ENCODE peak calls at places on chromosome 9, in six cellular contexts. E is HepG2, C is K562, S is SK-N-SH, G is Panc1, Y is GM12878. U is an unnamed sample.

GRCh38 chr9:124769451-124770358 is 1.4 kb downstream of the NR6A1 start:
- DNase-seq in E (peak; percentile 51), C (peak; percentile 44), S (peak; percentile 63), G (no peak), Y (no peak), U (peak; percentile 85)

GRCh38 chr9:94929373-94929764 is 202.9 kb downstream of the AOPEP start:
- DNase-seq in E (no peak), C (no peak), S (no peak), G (no peak), Y (no peak), U (no peak)

GRCh38 chr9:27308691-27309390 is 11.9 kb upstream of the EQTN start:
- DNase-seq in E (no peak), C (no peak), S (no peak), G (no peak), Y (no peak), U (no peak)

GRCh38 chr9:36158917-36159316 is 10.3 kb upstream of the CCIN start:
- DNase-seq in E (no peak), C (no peak), S (no peak), G (no peak), Y (no peak), U (no peak)

GRCh38 chr9:37678789-37679273 is 28.1 kb downstream of the FRMPD1 start:
- DNase-seq in E (peak; percentile 6), C (peak; percentile 69), S (no peak), G (no peak), Y (no peak), U (peak; percentile 3)

GRCh38 chr9:90835206-90835605 is 33.6 kb downstream of the SYK start:
- DNase-seq in E (no peak), C (no peak), S (no peak), G (no peak), Y (no peak), U (no peak)

GRCh38 chr9:121050128-121050988 is at the start of gene C5:
- DNase-seq in E (peak; percentile 67), C (no peak), S (no peak), G (no peak), Y (no peak), U (no peak)

GRCh38 chr9:98797491-98797890 is 1.1 kb upstream of the ANKS6 start:
- DNase-seq in E (no peak), C (no peak), S (no peak), G (no peak), Y (no peak), U (no peak)

GRCh38 chr9:137374131-137374845 is 48.7 kb downstream of the EXD3 start:
- DNase-seq in E (no peak), C (no peak), S (no peak), G (no peak), Y (no peak), U (no peak)
- TF ChIP-seq REST in E (no peak), C (no peak), S (no peak), G (no peak), Y (no peak), U (no peak)

DNA sequence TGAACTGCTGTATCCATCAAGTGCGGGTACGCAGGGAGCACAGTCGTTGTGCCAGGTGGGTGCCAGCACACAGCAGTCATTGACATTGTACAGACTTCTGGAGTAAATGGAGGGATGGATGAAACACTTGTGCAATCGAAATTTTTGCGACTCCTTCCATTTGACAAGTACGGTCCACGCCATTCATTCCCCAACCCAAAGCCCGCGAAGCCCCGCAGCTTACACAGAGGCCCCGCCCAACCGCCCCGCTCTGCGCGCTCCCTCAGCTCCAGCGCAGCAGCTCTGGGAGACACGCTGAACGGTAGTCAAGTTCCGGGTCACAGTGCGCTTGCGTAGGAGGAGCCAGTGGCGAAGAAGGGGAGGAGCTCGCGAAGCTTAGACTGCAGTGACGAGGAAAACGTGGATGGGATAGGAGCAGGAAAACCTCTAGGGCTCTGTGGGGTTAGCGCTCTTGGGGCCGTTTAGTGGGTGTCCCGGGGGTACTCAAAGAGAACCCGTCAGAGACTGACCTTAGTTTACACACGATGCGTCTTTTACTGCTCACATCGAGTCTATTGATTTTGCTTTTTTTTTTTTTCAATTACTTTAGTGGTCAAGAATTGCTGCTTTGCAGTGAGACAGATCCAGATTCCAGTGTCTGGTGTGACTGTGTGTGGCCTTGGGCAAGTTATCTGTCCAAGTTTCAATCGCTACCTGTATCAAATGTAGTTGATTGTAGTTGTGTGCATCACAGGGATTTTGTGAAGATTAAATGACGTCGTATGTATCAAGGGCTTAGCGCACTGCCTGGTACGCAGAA is 15.3 kb upstream of the MSANTD3 start:
- DNase-seq in E (peak; percentile 89), C (no peak), S (peak; percentile 94), G (peak; percentile 60), Y (peak; percentile 66), U (no peak)
- H3K27ac ChIP-seq in E (peak overlapping the region; percentile 41), C (no peak overlapping the region), S (no peak overlapping the region), G (peak overlapping the region; percentile 81), Y (no peak overlapping the region), U (no peak overlapping the region)

GRCh38 chr9:88628811-88629210 is 93.8 kb downstream of the NXNL2 start:
- DNase-seq in E (no peak), C (no peak), S (no peak), G (no peak), Y (no peak), U (no peak)

GRCh38 chr9:88623698-88624097 is 88.7 kb downstream of the NXNL2 start:
- DNase-seq in E (no peak), C (no peak), S (no peak), G (no peak), Y (no peak), U (no peak)

GRCh38 chr9:88628114-88628513 is 93.1 kb downstream of the NXNL2 start:
- DNase-seq in E (no peak), C (no peak), S (no peak), G (no peak), Y (no peak), U (no peak)
- TF ChIP-seq SIN3A in E (no peak), C (no peak), S (no peak), G (no peak), Y (no peak), U (no peak)

GRCh38 chr9:130049431-130050210 is 4.1 kb upstream of the GPR107 start:
- DNase-seq in E (no peak), C (no peak), S (no peak), G (no peak), Y (no peak), U (no peak)
- TF ChIP-seq REST in E (no peak), C (no peak), S (no peak), G (no peak), Y (no peak), U (no peak)

GRCh38 chr9:136039488-136039887 is 55.6 kb downstream of the NACC2 start:
- DNase-seq in E (no peak), C (no peak), S (no peak), G (no peak), Y (no peak), U (no peak)

GRCh38 chr9:136043386-136044054 is 51.6 kb downstream of the NACC2 start:
- DNase-seq in E (no peak), C (no peak), S (no peak), G (no peak), Y (no peak), U (no peak)

GRCh38 chr9:136044207-136044970 is 50.7 kb downstream of the NACC2 start:
- DNase-seq in E (no peak), C (no peak), S (peak; percentile 17), G (no peak), Y (no peak), U (no peak)

GRCh38 chr9:136044971-136045594 is 50.0 kb downstream of the NACC2 start:
- DNase-seq in E (no peak), C (no peak), S (peak; percentile 32), G (no peak), Y (no peak), U (no peak)

GRCh38 chr9:136042541-136042940 is 52.5 kb downstream of the NACC2 start:
- DNase-seq in E (no peak), C (no peak), S (no peak), G (no peak), Y (no peak), U (no peak)
- H3K27ac ChIP-seq in E (no peak overlapping the region), C (no peak overlapping the region), S (no peak overlapping the region), G (no peak overlapping the region), Y (no peak overlapping the region), U (no peak overlapping the region)

DNA sequence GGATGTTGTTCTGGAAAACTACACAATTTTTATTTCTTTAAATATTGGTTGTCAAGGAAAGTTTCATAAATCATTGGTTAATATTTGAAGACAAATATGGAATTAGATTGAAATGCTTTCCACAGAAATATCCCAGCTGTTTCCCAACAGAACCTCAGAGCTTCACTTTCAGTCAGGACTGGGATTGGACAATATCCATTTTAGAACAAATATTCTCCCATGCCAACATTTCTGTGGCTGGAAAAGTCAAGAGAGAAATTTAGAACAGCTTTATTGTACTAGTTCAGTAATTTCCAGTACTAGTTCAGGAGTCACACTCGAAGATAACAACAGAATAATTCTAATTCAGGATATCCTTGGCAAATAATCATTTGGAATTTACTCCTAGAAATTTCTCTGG is 116.1 kb upstream of the TUT7 start:
- DNase-seq in E (no peak), C (no peak), S (no peak), G (no peak), Y (no peak), U (no peak)
- TF ChIP-seq SIN3A in E (no peak), C (no peak), S (no peak), G (no peak), Y (no peak), U (no peak)

U was measured in HCT116.